ENCODE peak calls at places on chromosomes 16 and 17, in four cellular contexts. One of them, this sample, is unnamed.

GRCh38 chr16:13856398-13856797 is 63.6 kb upstream of the ERCC4 start:
- DNase-seq in heart left ventricle: no peak
- DNase-seq in BJ: no peak
- DNase-seq in AG10803: no peak
- DNase-seq in this sample: no peak

GRCh38 chr16:11052080-11052808 is 107.9 kb downstream of the CLEC16A start:
- DNase-seq in heart left ventricle: no peak
- DNase-seq in BJ: no peak
- DNase-seq in AG10803: no peak
- DNase-seq in this sample: no peak

GRCh38 chr16:20866161-20866772 is 33.9 kb downstream of the DCUN1D3 start:
- DNase-seq in heart left ventricle: no peak
- DNase-seq in BJ: peak; percentile 29
- DNase-seq in AG10803: peak; percentile 86
- DNase-seq in this sample: peak; percentile 88

GRCh38 chr17:71970312-71970711 is 150.5 kb upstream of the SOX9 start:
- DNase-seq in heart left ventricle: no peak
- DNase-seq in BJ: no peak
- DNase-seq in AG10803: no peak
- DNase-seq in this sample: no peak

GRCh38 chr17:2266045-2266864 is 37.3 kb downstream of the SMG6 start:
- DNase-seq in heart left ventricle: no peak
- DNase-seq in BJ: no peak
- DNase-seq in AG10803: no peak
- DNase-seq in this sample: no peak

GRCh38 chr16:50298075-50298460 is 31.7 kb downstream of the ADCY7 start:
- DNase-seq in heart left ventricle: no peak
- DNase-seq in BJ: no peak
- DNase-seq in AG10803: no peak
- DNase-seq in this sample: no peak

GRCh38 chr17:72308744-72309395 is 188.1 kb downstream of the SOX9 start:
- DNase-seq in heart left ventricle: no peak
- DNase-seq in BJ: no peak
- DNase-seq in AG10803: no peak
- DNase-seq in this sample: no peak

GRCh38 chr17:44533533-44534246 is 23.6 kb upstream of the FZD2 start:
- DNase-seq in heart left ventricle: peak; percentile 84
- DNase-seq in BJ: no peak
- DNase-seq in AG10803: peak; percentile 84
- DNase-seq in this sample: peak; percentile 93

GRCh38 chr17:9577402-9577709 is 914 bp downstream of the CFAP52 start:
- DNase-seq in heart left ventricle: no peak
- DNase-seq in BJ: no peak
- DNase-seq in AG10803: no peak
- DNase-seq in this sample: no peak

GRCh38 chr17:57927048-57927723 is 28.0 kb downstream of the CUEDC1 start:
- DNase-seq in heart left ventricle: peak; percentile 56
- DNase-seq in BJ: peak; percentile 53
- DNase-seq in AG10803: peak; percentile 74
- DNase-seq in this sample: peak; percentile 84

GRCh38 chr17:69236946-69237345 is 8.3 kb upstream of the ABCA10 start:
- DNase-seq in heart left ventricle: no peak
- DNase-seq in BJ: no peak
- DNase-seq in AG10803: no peak
- DNase-seq in this sample: no peak
- TF ChIP-seq CTCF in heart left ventricle: no peak
- TF ChIP-seq CTCF in BJ: no peak
- TF ChIP-seq CTCF in AG10803: no peak
- TF ChIP-seq CTCF in this sample: no peak

GRCh38 chr17:38672788-38673713 is 1.7 kb downstream of the EPOP start:
- DNase-seq in heart left ventricle: no peak
- DNase-seq in BJ: no peak
- DNase-seq in AG10803: no peak
- DNase-seq in this sample: no peak
- H3K4me3 ChIP-seq in heart left ventricle: peak overlapping the region; percentile 54
- H3K4me3 ChIP-seq in BJ: no peak overlapping the region
- H3K4me3 ChIP-seq in AG10803: no peak overlapping the region
- H3K4me3 ChIP-seq in this sample: no peak overlapping the region

GRCh38 chr17:80287038-80287437 is 26.4 kb downstream of the RNF213 start:
- DNase-seq in heart left ventricle: no peak
- DNase-seq in BJ: no peak
- DNase-seq in AG10803: no peak
- DNase-seq in this sample: no peak

GRCh38 chr17:80286638-80286960 is 25.9 kb downstream of the RNF213 start:
- DNase-seq in heart left ventricle: no peak
- DNase-seq in BJ: no peak
- DNase-seq in AG10803: no peak
- DNase-seq in this sample: no peak

GRCh38 chr17:80285237-80285920 is 24.7 kb downstream of the RNF213 start:
- DNase-seq in heart left ventricle: no peak
- DNase-seq in BJ: no peak
- DNase-seq in AG10803: no peak
- DNase-seq in this sample: no peak

GRCh38 chr17:80283116-80283852 is 22.6 kb downstream of the RNF213 start:
- DNase-seq in heart left ventricle: no peak
- DNase-seq in BJ: no peak
- DNase-seq in AG10803: no peak
- DNase-seq in this sample: no peak

DNA sequence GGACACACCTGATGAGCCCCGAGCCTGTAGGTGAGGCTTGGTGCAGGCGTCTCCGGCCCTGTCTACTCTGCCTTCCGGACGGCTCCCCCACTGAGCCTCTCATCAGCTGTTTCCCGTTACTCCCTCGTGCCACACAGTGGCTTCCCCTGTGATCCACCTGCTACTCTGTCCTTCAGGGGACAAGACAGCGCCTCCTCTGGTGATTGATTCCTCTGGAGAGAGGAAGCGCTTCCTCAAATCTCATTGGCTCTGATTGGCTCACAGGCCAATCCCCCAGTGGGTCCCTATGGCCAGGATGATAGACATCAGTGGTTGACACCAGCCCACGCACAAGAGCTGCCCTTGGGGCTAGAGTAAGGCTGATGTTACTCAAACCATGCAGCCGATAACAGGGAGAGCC is 24.0 kb downstream of the RNF213 start:
- DNase-seq in heart left ventricle: no peak
- DNase-seq in BJ: no peak
- DNase-seq in AG10803: no peak
- DNase-seq in this sample: no peak
- TF ChIP-seq CTCF in heart left ventricle: no peak
- TF ChIP-seq CTCF in BJ: no peak
- TF ChIP-seq CTCF in AG10803: no peak
- TF ChIP-seq CTCF in this sample: no peak

DNA sequence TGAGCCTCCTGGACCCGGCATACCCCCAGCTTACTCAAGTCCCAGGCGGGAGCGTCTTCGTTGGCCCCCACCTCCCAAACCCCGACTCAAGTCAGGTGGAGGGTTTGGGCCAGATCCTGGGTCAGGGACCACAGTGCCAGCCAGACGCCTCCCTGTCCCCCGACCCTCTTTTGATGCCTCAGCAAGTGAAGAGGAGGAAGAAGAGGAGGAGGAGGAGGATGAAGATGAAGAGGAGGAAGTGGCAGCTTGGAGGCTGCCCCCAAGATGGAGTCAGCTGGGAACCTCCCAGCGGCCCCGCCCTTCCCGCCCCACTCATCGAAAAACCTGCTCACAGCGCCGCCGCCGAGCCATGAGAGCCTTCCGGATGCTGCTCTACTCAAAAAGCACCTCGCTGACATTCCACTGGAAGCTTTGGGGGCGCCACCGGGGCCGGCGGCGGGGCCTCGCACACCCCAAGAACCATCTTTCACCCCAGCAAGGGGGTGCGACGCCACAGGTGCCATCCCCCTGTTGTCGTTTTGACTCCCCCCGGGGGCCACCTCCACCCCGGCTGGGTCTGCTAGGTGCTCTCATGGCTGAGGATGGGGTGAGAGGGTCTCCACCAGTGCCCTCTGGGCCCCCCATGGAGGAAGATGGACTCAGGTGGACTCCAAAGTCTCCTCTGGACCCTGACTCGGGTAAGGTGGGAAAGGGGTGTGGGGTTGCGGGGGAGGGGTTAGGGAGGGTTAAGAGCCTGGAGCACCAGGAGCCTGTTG is 1.6 kb downstream of the SENP3 start:
- DNase-seq in heart left ventricle: no peak
- DNase-seq in BJ: no peak
- DNase-seq in AG10803: no peak
- DNase-seq in this sample: no peak
- H3K4me3 ChIP-seq in heart left ventricle: no peak overlapping the region
- H3K4me3 ChIP-seq in BJ: peak overlapping the region; percentile 85
- H3K4me3 ChIP-seq in AG10803: peak overlapping the region; percentile 77
- H3K4me3 ChIP-seq in this sample: peak overlapping the region; percentile 85